ENCODE peak calls at places on chromosome 10, in six cellular contexts. M, C, K, X, P and S are unnamed samples.
A peak's percentile ranks its signal among the peaks of the same experiment; 100 is the strongest.

GRCh38 chr10:6601224-6601805 is 21.2 kb upstream of the PRKCQ start:
- DNase-seq in M (no peak), C (no peak), K (no peak), X (no peak), P (no peak), S (no peak)

GRCh38 chr10:69634759-69635425 is 4.8 kb downstream of the FAM241B start:
- DNase-seq in M (no peak), C (no peak), K (no peak), X (no peak), P (no peak), S (no peak)

GRCh38 chr10:66365686-66366085 is 560.1 kb upstream of the LRRTM3 start:
- DNase-seq in M (no peak), C (no peak), K (no peak), X (no peak), P (no peak), S (no peak)

GRCh38 chr10:91493313-91493712 is 83.2 kb downstream of the HECTD2 start:
- DNase-seq in M (no peak), C (peak; percentile 32), K (peak; percentile 24), X (no peak), P (no peak), S (no peak)

GRCh38 chr10:23171232-23171876 is 20.8 kb upstream of the PTF1A start:
- DNase-seq in M (no peak), C (no peak), K (peak; percentile 15), X (no peak), P (no peak), S (peak; percentile 16)

GRCh38 chr10:29501692-29502091 is 133.1 kb downstream of the SVIL start:
- DNase-seq in M (no peak), C (peak; percentile 59), K (no peak), X (no peak), P (no peak), S (no peak)

GRCh38 chr10:132571565-132572544 is 34.3 kb downstream of the INPP5A start:
- DNase-seq in M (no peak), C (peak; percentile 65), K (peak; percentile 75), X (peak; percentile 70), P (peak; percentile 72), S (peak; percentile 83)

GRCh38 chr10:13649844-13650520 is 63.2 kb downstream of the PRPF18 start:
- DNase-seq in M (no peak), C (no peak), K (no peak), X (no peak), P (no peak), S (no peak)

GRCh38 chr10:46046261-46046660 is at the start of gene MSMB:
- DNase-seq in M (no peak), C (no peak), K (no peak), X (no peak), P (no peak), S (no peak)

GRCh38 chr10:45655219-45655618 is 17.4 kb downstream of the ZFAND4 start:
- DNase-seq in M (no peak), C (no peak), K (no peak), X (no peak), P (no peak), S (no peak)

GRCh38 chr10:44929356-44930113 is 18.4 kb downstream of the TMEM72 start:
- DNase-seq in M (no peak), C (no peak), K (no peak), X (no peak), P (no peak), S (no peak)

GRCh38 chr10:37975407-37975991 is 948 bp downstream of the ZNF25 start:
- DNase-seq in M (no peak), C (no peak), K (no peak), X (no peak), P (no peak), S (no peak)

GRCh38 chr10:127855976-127856375 is 36.8 kb downstream of the CLRN3 start:
- DNase-seq in M (no peak), C (no peak), K (no peak), X (no peak), P (no peak), S (no peak)

GRCh38 chr10:396107-396506 is 260.9 kb downstream of the ZMYND11 start:
- DNase-seq in M (no peak), C (no peak), K (no peak), X (no peak), P (no peak), S (no peak)

GRCh38 chr10:6151087-6151977 is 51.4 kb upstream of the PFKFB3 start:
- DNase-seq in M (no peak), C (no peak), K (peak; percentile 83), X (peak; percentile 79), P (peak; percentile 57), S (peak; percentile 81)

GRCh38 chr10:93873427-93874115 is 20.2 kb upstream of the SLC35G1 start:
- DNase-seq in M (no peak), C (no peak), K (no peak), X (no peak), P (no peak), S (no peak)

GRCh38 chr10:78972160-78972946 is 96.4 kb upstream of the ZMIZ1 start:
- DNase-seq in M (peak; percentile 79), C (peak; percentile 31), K (peak; percentile 82), X (peak; percentile 90), P (peak; percentile 59), S (peak; percentile 94)

GRCh38 chr10:78972947-78973900 is 95.5 kb upstream of the ZMIZ1 start:
- DNase-seq in M (peak; percentile 76), C (peak; percentile 84), K (peak; percentile 91), X (peak; percentile 89), P (peak; percentile 79), S (peak; percentile 81)

GRCh38 chr10:78971094-78971682 is 97.6 kb upstream of the ZMIZ1 start:
- DNase-seq in M (no peak), C (no peak), K (no peak), X (no peak), P (no peak), S (no peak)

GRCh38 chr10:78974409-78975317 is 94.1 kb upstream of the ZMIZ1 start:
- DNase-seq in M (peak; percentile 61), C (peak; percentile 47), K (peak; percentile 94), X (peak; percentile 62), P (peak; percentile 57), S (peak; percentile 85)

GRCh38 chr10:78973901-78974408 is 94.8 kb upstream of the ZMIZ1 start:
- DNase-seq in M (peak; percentile 84), C (peak; percentile 42), K (peak; percentile 94), X (peak; percentile 84), P (no peak), S (peak; percentile 86)
- TF ChIP-seq POLR2A in M (no peak), C (no peak), K (no peak), X (no peak), P (no peak), S (no peak)

GRCh38 chr10:15868006-15868405 is 7.7 kb upstream of the MINDY3 start:
- DNase-seq in M (no peak), C (no peak), K (no peak), X (no peak), P (no peak), S (no peak)
- H3K27me3 ChIP-seq in M (no peaks in the 10 kb centered on the region), C (peaks cover 41% of the 10 kb centered on the region), K (peaks cover 19% of the 10 kb centered on the region), X (peaks cover 8% of the 10 kb centered on the region), P (peaks cover 91% of the 10 kb centered on the region), S (peaks cover 10% of the 10 kb centered on the region)

GRCh38 chr10:124709862-124710261 is 34.3 kb downstream of the FAM53B start:
- DNase-seq in M (no peak), C (no peak), K (no peak), X (peak; percentile 73), P (peak; percentile 85), S (no peak)
- TF ChIP-seq POLR2A in M (no peak), C (no peak), K (no peak), X (no peak), P (peak; percentile 65), S (no peak)

DNA sequence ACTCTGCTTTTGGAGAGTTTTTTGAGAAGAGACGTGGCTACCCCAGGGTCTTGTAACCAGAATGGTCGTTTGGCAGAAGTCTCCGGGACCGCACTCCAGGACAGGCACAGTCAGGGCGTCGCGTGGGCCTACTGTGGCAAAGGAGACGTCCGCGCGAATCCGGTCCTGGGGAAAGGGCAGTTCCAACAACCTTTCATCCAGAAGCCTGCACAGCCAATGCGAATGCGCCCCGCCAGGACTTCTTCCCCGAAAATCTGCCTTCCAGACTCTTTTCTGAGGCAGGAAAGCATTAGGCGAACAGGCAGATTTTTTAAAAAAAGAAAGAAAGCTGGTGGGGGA is 2.0 kb downstream of the HPSE2 start:
- DNase-seq in M (no peak), C (no peak), K (no peak), X (no peak), P (no peak), S (no peak)
- H3K27me3 ChIP-seq in M (no peaks in the 10 kb centered on the region), C (peaks cover 56% of the 10 kb centered on the region), K (peaks cover 68% of the 10 kb centered on the region), X (peaks cover 45% of the 10 kb centered on the region), P (peaks cover 96% of the 10 kb centered on the region), S (peaks cover 67% of the 10 kb centered on the region)

GRCh38 chr10:63150745-63151144 is 17.6 kb downstream of the NRBF2 start:
- DNase-seq in M (no peak), C (no peak), K (no peak), X (no peak), P (no peak), S (no peak)

GRCh38 chr10:63154546-63155387 is 21.6 kb downstream of the NRBF2 start:
- DNase-seq in M (no peak), C (no peak), K (no peak), X (no peak), P (no peak), S (no peak)

GRCh38 chr10:63157845-63158624 is 24.9 kb downstream of the NRBF2 start:
- DNase-seq in M (no peak), C (peak; percentile 85), K (peak; percentile 74), X (no peak), P (no peak), S (peak; percentile 50)

GRCh38 chr10:63156236-63156635 is 23.1 kb downstream of the NRBF2 start:
- DNase-seq in M (no peak), C (no peak), K (no peak), X (no peak), P (no peak), S (no peak)

GRCh38 chr10:63155388-63156028 is 22.4 kb downstream of the NRBF2 start:
- DNase-seq in M (no peak), C (no peak), K (no peak), X (no peak), P (no peak), S (no peak)
- TF ChIP-seq POLR2A in M (no peak), C (no peak), K (no peak), X (no peak), P (no peak), S (no peak)